ENCODE peak calls at places on chromosomes 2 and 18, in six cellular contexts. Q is choroid plexus epithelial cell; R is astrocyte of the spinal cord; T is AG04449; U is fibroblast of mammary gland; E is CD8-positive, alpha-beta T cell. L is an unnamed sample.
A peak's percentile ranks its signal among the peaks of the same experiment; 100 is the strongest.

GRCh38 chr2:160294339-160294803 is 94.3 kb upstream of the ITGB6 start:
- DNase-seq in Q (peak; percentile 86), R (peak; percentile 81), T (no peak), U (peak; percentile 98), E (no peak), L (no peak)

GRCh38 chr18:54247488-54248175 is 21.7 kb upstream of the POLI start:
- DNase-seq in Q (no peak), R (no peak), T (no peak), U (no peak), E (no peak), L (no peak)

GRCh38 chr2:18585526-18585925 is 3.8 kb downstream of the NT5C1B start:
- DNase-seq in Q (peak; percentile 37), R (no peak), T (no peak), U (peak; percentile 40), E (no peak), L (no peak)

GRCh38 chr2:170929686-170930050 is 615 bp downstream of the GORASP2 start:
- DNase-seq in Q (peak; percentile 43), R (peak; percentile 30), T (no peak), U (peak; percentile 22), E (peak; percentile 28), L (no peak)

GRCh38 chr2:20231632-20232031 is 6.7 kb upstream of the SDC1 start:
- DNase-seq in Q (no peak), R (peak; percentile 53), T (no peak), U (peak; percentile 67), E (no peak), L (no peak)

GRCh38 chr2:162520959-162521358 is 177.0 kb downstream of the GCA start:
- DNase-seq in Q (no peak), R (no peak), T (no peak), U (no peak), E (no peak), L (no peak)

GRCh38 chr2:209141142-209141541 is 282.7 kb upstream of the MAP2 start:
- DNase-seq in Q (no peak), R (no peak), T (no peak), U (no peak), E (no peak), L (no peak)

GRCh38 chr2:95348609-95349567 is 51.7 kb downstream of the KCNIP3 start:
- DNase-seq in Q (peak; percentile 13), R (no peak), T (no peak), U (peak; percentile 68), E (no peak), L (no peak)

GRCh38 chr18:10343778-10344177 is 110.7 kb upstream of the APCDD1 start:
- DNase-seq in Q (no peak), R (no peak), T (no peak), U (no peak), E (no peak), L (no peak)

GRCh38 chr18:22605736-22606135 is 188.0 kb upstream of the CTAGE1 start:
- DNase-seq in Q (no peak), R (no peak), T (no peak), U (no peak), E (no peak), L (no peak)

GRCh38 chr2:9473308-9473984 is 905 bp upstream of the IAH1 start:
- DNase-seq in Q (no peak), R (no peak), T (no peak), U (no peak), E (no peak), L (no peak)

GRCh38 chr2:136384541-136385303 is 266.8 kb upstream of the CXCR4 start:
- DNase-seq in Q (peak; percentile 53), R (peak; percentile 9), T (no peak), U (peak; percentile 19), E (peak; percentile 57), L (no peak)

GRCh38 chr18:11327656-11328055 is 178.3 kb upstream of the PIEZO2 start:
- DNase-seq in Q (peak; percentile 33), R (peak; percentile 60), T (no peak), U (peak; percentile 69), E (no peak), L (no peak)

GRCh38 chr18:28995319-28995718 is 818.4 kb upstream of the CDH2 start:
- DNase-seq in Q (peak; percentile 32), R (no peak), T (no peak), U (peak; percentile 10), E (no peak), L (no peak)

GRCh38 chr2:8692783-8693768 is 11.2 kb downstream of the ID2 start:
- DNase-seq in Q (no peak), R (no peak), T (no peak), U (no peak), E (peak; percentile 33), L (no peak)

GRCh38 chr2:239130786-239131325 is 270.0 kb downstream of the HDAC4 start:
- DNase-seq in Q (no peak), R (no peak), T (no peak), U (no peak), E (no peak), L (no peak)

GRCh38 chr18:78405763-78406162 is 573.9 kb upstream of the SALL3 start:
- DNase-seq in Q (no peak), R (no peak), T (no peak), U (no peak), E (no peak), L (no peak)

GRCh38 chr2:109302319-109302718 is 173.3 kb downstream of the SH3RF3 start:
- DNase-seq in Q (no peak), R (no peak), T (no peak), U (no peak), E (no peak), L (no peak)

GRCh38 chr2:179332903-179333302 is 68.3 kb upstream of the SESTD1 start:
- DNase-seq in Q (peak; percentile 34), R (peak; percentile 61), T (no peak), U (peak; percentile 62), E (no peak), L (no peak)

GRCh38 chr18:48957136-48957535 is 6.4 kb upstream of the SMAD7 start:
- DNase-seq in Q (no peak), R (no peak), T (no peak), U (peak; percentile 73), E (no peak), L (no peak)

DNA sequence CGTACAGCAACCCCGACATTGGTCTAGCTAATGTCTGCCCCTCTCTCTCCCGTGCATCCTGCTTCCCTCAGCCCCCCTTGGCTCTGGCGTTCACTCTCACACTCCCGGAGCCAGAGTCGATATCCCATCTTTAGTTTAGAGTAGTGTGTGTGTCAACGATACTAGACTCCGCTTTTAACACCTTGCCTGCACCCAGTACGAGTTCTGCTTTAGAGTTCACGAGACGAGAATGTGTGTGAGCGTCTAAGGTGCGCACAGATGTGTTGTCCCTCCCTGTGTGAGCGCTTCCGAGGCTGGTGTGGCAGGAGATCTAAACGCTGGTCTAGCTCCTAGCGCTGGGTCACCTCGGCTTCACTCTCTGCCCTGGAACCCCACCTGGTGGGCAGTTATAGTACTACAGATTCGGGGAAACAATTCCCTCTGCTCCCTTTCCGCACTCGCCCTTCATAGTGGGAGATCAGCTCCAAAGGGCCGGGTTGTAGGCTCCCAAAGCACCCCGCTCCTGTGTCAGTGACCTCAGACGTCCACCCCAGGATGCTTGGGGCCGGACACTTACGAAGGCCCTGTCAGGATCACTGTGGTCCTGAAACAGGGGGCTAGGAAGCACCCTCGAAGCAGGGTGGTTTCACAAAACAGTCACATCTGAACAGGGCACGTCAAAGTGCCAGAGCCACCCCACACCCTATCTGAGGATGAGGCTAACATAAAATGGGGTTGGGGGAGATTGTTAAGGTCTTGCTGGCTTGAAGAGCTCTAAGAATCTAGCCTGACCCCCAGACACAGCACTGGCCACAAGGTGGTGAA is 2.7 kb upstream of the CYP26B1 start:
- DNase-seq in Q (peak; percentile 82), R (peak; percentile 68), T (no peak), U (peak; percentile 69), E (peak; percentile 59), L (peak; percentile 13)
- TF ChIP-seq CTCF in Q (peak; percentile 84), R (peak; percentile 74), T (peak; percentile 73), U (peak; percentile 81), E (peak; percentile 74), L (peak; percentile 83)

GRCh38 chr2:26399781-26400376 is 1.8 kb upstream of the DRC1 start:
- DNase-seq in Q (no peak), R (no peak), T (no peak), U (no peak), E (no peak), L (no peak)

GRCh38 chr2:26396734-26397298 is 4.9 kb upstream of the DRC1 start:
- DNase-seq in Q (no peak), R (no peak), T (no peak), U (no peak), E (peak; percentile 10), L (no peak)

GRCh38 chr2:26400723-26401122 is 997 bp upstream of the DRC1 start:
- DNase-seq in Q (no peak), R (no peak), T (no peak), U (no peak), E (no peak), L (no peak)

GRCh38 chr2:26407517-26407916 is 5.8 kb downstream of the DRC1 start:
- DNase-seq in Q (no peak), R (no peak), T (no peak), U (no peak), E (no peak), L (no peak)

GRCh38 chr2:26401739-26402541 is at the start of gene DRC1:
- DNase-seq in Q (peak; percentile 81), R (peak; percentile 75), T (no peak), U (peak; percentile 73), E (no peak), L (no peak)
- H3K4me3 ChIP-seq in Q (peak within 1 kb of the TSS; percentile 67), R (peak within 1 kb of the TSS; percentile 52), T (peak within 1 kb of the TSS; percentile 63), U (peak within 1 kb of the TSS; percentile 56), E (no peak within 1 kb of the TSS), L (no peak within 1 kb of the TSS)

GRCh38 chr2:14273650-14274049 is 358.9 kb upstream of the LRATD1 start:
- DNase-seq in Q (no peak), R (no peak), T (no peak), U (no peak), E (no peak), L (no peak)

GRCh38 chr2:14272396-14273077 is 360.0 kb upstream of the LRATD1 start:
- DNase-seq in Q (no peak), R (no peak), T (no peak), U (no peak), E (no peak), L (no peak)

DNA sequence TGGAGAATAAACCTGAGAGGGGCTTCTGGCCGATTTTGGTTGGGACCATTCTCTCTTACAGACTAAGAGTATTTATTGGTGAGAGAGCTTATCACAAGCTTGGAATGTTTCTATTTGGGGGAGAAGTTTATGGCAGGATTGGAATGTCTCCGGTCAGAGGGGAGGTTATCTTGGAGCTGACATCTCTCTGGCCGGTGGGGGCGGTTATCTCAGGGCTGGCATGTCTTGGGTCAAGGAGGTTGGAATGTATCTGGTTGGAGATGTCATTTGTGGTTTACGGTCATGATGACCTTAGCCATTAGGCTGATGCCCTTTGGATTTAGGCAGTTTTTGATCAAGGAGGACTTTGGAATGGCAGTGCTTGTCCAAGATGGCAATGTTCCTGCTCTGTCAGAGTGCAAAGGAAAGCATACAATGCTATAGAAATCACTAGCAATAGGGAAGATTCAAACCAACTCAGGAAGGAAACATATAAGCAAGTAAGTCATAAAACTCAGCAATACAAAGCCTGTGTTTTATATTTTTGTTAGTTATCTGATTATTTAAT is 362.4 kb upstream of the LRATD1 start:
- DNase-seq in Q (no peak), R (no peak), T (no peak), U (no peak), E (no peak), L (no peak)
- TF ChIP-seq CTCF in Q (no peak), R (no peak), T (no peak), U (no peak), E (no peak), L (no peak)

DNA sequence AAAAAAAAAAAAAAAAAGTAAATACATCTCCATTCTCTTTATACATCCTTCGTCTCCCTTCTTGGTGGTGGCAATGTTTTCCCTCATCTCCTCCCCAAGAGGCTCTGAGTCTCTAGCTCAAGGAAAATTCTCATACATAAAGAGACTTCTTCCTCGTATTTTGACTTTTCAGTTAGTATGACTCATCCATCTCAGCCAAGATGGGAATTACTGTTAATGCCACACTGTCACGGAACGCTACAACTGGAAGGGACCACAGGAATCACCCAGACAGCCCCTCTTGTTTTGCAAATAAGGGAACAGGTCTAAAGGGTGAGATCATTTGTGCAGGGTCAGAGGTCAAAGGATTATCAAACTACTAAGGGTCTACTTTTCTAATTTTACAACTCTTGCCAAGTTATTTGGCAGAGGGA is 19.5 kb downstream of the NFE2L2 start:
- DNase-seq in Q (peak; percentile 63), R (peak; percentile 85), T (no peak), U (peak; percentile 78), E (no peak), L (no peak)
- H3K4me3 ChIP-seq in Q (no peak overlapping the region), R (no peak overlapping the region), T (no peak overlapping the region), U (no peak overlapping the region), E (no peak overlapping the region), L (no peak overlapping the region)